ENCODE peak calls at places on chromosome 13, in five cellular contexts. G, A, O, H and Y are unnamed samples.

GRCh38 chr13:70432276-70432805 is 324.1 kb upstream of the KLHL1 start:
- DNase-seq in G (no peak), A (no peak), O (no peak), H (no peak), Y (no peak)

GRCh38 chr13:88937381-88937780 is 1266.2 kb downstream of the SLITRK5 start:
- DNase-seq in G (no peak), A (no peak), O (no peak), H (no peak), Y (no peak)

GRCh38 chr13:29909975-29910674 is 59.7 kb upstream of the UBL3 start:
- DNase-seq in G (no peak), A (no peak), O (no peak), H (no peak), Y (no peak)

GRCh38 chr13:93435651-93436050 is 209.0 kb downstream of the GPC6 start:
- DNase-seq in G (no peak), A (no peak), O (no peak), H (no peak), Y (no peak)

GRCh38 chr13:101811881-101812280 is 359.4 kb downstream of the ITGBL1 start:
- DNase-seq in G (no peak), A (no peak), O (no peak), H (no peak), Y (no peak)

GRCh38 chr13:113532156-113532806 is 41.8 kb upstream of the DCUN1D2 start:
- DNase-seq in G (no peak), A (no peak), O (no peak), H (no peak), Y (no peak)

GRCh38 chr13:74153316-74153715 is 19.1 kb upstream of the KLF12 start:
- DNase-seq in G (no peak), A (no peak), O (no peak), H (no peak), Y (no peak)

GRCh38 chr13:24172071-24172470 is 11.6 kb downstream of the SPATA13 start:
- DNase-seq in G (no peak), A (no peak), O (no peak), H (no peak), Y (no peak)

GRCh38 chr13:48304132-48304876 is 753 bp downstream of the RB1 start:
- DNase-seq in G (peak; percentile 74), A (peak; percentile 93), O (no peak), H (no peak), Y (peak; percentile 79)

GRCh38 chr13:94706854-94707399 is 5.4 kb downstream of the SOX21 start:
- DNase-seq in G (no peak), A (no peak), O (no peak), H (no peak), Y (no peak)

GRCh38 chr13:80497978-80498377 is 157.1 kb upstream of the SPRY2 start:
- DNase-seq in G (no peak), A (no peak), O (no peak), H (no peak), Y (no peak)

GRCh38 chr13:110913911-110914292 is 967 bp downstream of the ANKRD10 start:
- DNase-seq in G (no peak), A (no peak), O (no peak), H (no peak), Y (no peak)